ENCODE peak calls at places on chromosomes 12 and 14, in five cellular contexts. F is IMR-90, J is lower leg skin, D is transverse colon, T is suprapubic skin. X is an unnamed sample.

GRCh38 chr14:56119221-56119967 is 1.2 kb downstream of the PELI2 start:
- DNase-seq in F (peak), J (no peak), D (peak), T (no peak), X (peak)

GRCh38 chr12:119410396-119410795 is 75.9 kb downstream of the CCDC60 start:
- DNase-seq in F (no peak), J (peak), D (no peak), T (no peak), X (no peak)

GRCh38 chr14:69214376-69214775 is 23.1 kb downstream of the EXD2 start:
- DNase-seq in F (peak), J (no peak), D (no peak), T (no peak), X (no peak)

GRCh38 chr12:93163260-93164036 is 214.3 kb upstream of the NUDT4 start:
- DNase-seq in F (peak), J (no peak), D (no peak), T (no peak), X (no peak)

GRCh38 chr14:74612346-74613021 is 447 bp upstream of the LTBP2 start:
- DNase-seq in F (peak), J (peak), D (peak), T (peak), X (peak)

GRCh38 chr12:69431604-69432222 is 38.5 kb upstream of the FRS2 start:
- DNase-seq in F (no peak), J (no peak), D (no peak), T (no peak), X (no peak)

GRCh38 chr12:96044017-96044985 is 8.9 kb upstream of the LTA4H start:
- DNase-seq in F (peak), J (no peak), D (no peak), T (no peak), X (peak)

GRCh38 chr12:116517431-116518045 is 41.6 kb upstream of the MAP1LC3B2 start:
- DNase-seq in F (no peak), J (no peak), D (no peak), T (no peak), X (no peak)

GRCh38 chr12:25100738-25101445 is 94.1 kb downstream of the DNAI7 start:
- DNase-seq in F (no peak), J (no peak), D (no peak), T (no peak), X (no peak)

GRCh38 chr14:105503918-105504692 is 13.1 kb downstream of the TEDC1 start:
- DNase-seq in F (no peak), J (no peak), D (no peak), T (no peak), X (no peak)

DNA sequence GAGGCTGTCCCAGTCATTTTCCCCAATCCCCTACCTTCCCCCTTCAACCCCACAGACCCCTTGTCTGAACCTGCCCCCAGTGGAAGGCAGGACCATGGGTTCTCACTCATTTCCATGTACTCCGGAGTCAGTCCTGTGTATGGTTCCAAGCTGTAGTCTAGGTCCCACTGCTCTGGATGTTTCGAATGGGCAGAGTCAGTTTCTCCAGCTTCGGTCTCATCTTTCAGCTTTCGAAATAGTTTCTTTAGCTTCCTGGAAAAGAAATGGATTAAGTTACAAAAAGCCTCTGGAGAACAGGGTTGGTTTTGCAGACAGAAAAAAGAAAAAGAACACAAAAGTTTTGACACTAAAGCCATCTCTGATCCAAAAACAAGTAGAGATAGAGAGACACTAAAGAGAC is 167.5 kb downstream of the NTF3 start:
- DNase-seq in F (no peak), J (no peak), D (no peak), T (no peak), X (no peak)
- H3K4me3 ChIP-seq in F (no peak), J (no peak), D (no peak), T (no peak), X (no peak)

GRCh38 chr14:20989787-20990600 is at the start of gene METTL17:
- DNase-seq in F (peak), J (peak), D (peak), T (peak), X (peak)
- TF ChIP-seq POLR2A in F (peak), J (no peak), D (peak), T (peak), X (no peak)

DNA sequence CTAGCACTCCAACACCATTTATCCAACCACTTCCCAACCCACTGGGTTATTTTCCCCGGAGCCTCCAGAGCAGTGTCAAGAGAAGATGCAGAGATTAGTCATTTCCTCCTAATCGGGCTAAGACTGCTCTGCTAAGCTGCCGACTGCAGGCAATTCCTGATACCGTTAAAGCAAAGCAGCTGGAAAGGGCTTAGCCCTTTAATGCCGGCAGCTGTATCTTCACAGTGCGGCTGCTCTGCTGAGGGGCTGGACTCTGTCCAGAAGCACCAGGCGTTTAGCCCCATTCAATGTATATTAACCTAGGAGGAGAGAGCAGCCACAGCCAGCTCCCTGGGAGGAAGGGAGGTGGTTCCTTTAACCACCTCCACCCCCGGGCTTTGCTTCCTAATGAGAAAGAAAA is 11.1 kb downstream of the AQP6 start:
- DNase-seq in F (peak), J (peak), D (no peak), T (no peak), X (no peak)
- TF ChIP-seq CTCF in F (peak), J (no peak), D (no peak), T (no peak), X (no peak)

GRCh38 chr12:53750812-53751335 is 905 bp downstream of the CISTR start:
- DNase-seq in F (peak), J (no peak), D (peak), T (no peak), X (no peak)

GRCh38 chr12:53752651-53753050 is 872 bp upstream of the CISTR start:
- DNase-seq in F (no peak), J (no peak), D (no peak), T (no peak), X (no peak)

GRCh38 chr12:53752192-53752601 is 418 bp upstream of the CISTR start:
- DNase-seq in F (no peak), J (no peak), D (no peak), T (no peak), X (no peak)

GRCh38 chr12:53749986-53750811 is 1.6 kb downstream of the CISTR start:
- DNase-seq in F (no peak), J (no peak), D (no peak), T (no peak), X (no peak)

DNA sequence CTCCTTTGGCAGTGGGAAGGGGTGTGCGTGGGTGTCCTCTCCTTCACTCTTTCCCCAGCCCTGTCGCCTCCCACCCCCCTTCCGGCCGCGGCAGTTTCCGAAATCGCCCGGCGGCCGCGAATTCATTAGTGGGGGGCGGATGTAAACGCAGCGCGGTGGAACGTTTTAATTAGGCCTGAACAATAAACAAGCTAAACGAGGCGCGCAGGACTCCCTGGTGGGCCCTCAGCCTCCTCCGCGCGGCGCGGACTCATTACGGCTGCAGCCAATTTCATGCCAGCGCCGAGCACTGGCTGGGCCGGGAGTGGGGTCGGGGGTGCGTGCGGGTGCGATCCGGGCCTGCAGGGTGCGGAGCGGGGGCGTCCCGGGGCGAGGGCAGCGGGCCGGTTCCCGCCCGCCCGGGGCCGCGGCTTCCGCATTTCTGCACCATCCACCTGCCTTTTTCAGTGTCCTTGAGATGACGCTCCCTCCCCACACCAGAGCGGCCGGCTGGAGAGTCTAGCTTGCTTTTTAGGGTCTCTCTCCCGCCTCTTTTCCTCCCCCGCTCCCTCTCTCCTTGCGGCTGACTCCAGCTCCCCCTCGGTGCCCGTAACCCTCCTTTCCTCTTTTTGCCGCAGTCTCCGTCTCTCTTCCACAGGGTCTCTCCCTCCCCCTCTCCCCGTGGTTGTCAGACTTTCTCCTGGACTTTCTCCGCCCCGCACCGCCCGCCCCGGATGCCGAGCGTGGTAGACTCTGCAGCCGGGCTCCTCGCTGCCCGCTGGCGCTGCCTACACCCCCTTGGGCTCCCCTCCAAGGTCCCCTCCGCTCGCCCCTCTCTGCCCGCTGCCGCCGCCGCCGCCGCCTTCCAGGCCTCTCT is at the start of gene CISTR:
- DNase-seq in F (no peak), J (no peak), D (peak), T (no peak), X (no peak)
- H3K4me3 ChIP-seq in F (peak), J (peak), D (peak), T (peak), X (peak)

DNA sequence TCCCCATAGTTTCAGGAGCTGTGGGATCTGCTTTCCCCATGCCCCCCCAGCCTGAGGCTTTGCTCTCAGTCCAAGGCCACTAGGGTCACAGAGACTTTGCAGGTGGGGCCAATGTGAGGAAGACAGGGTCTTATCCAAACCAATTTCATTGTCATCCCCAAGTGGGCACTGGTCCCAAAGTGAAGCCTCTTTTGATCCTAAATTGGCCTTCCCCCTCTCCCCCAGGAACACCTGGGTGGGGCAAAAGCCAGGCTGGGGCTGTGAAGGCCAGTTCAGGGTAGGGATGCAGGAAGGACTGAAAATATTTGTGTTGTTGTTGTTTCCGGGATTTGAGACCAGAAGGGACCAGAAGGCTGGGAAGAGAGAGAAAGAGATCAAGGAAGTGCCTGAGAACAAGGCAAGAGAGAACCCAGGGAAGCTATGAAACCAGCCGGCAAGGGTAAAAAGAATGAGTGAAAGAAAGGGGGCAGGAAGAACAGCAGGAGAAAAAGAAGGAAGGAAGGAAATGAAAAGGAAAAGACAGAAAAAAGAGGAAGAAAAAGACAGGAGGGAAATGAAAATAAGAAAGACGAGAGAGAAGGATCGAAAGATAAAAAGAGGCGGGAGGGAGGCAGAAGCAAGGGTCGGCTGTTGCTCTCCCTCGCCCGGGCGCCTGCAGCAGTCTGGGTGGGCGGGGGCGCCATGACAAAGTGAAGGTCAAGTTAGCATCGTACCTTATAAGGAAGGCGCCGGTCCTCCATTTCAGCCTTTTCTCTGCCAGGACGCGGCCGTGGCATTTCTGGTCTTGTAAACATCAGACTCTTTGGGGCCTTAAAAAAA is 7.5 kb upstream of the HOXC11 start:
- DNase-seq in F (no peak), J (no peak), D (no peak), T (no peak), X (no peak)
- TF ChIP-seq POLR2A in F (no peak), J (no peak), D (no peak), T (no peak), X (no peak)

GRCh38 chr12:114935658-114936057 is 251.7 kb upstream of the TBX3 start:
- DNase-seq in F (no peak), J (no peak), D (no peak), T (no peak), X (no peak)
- TF ChIP-seq CTCF in F (no peak), J (no peak), D (peak), T (no peak), X (peak)

GRCh38 chr12:129997239-129997638 is 93.4 kb upstream of the TMEM132D start:
- DNase-seq in F (no peak), J (no peak), D (no peak), T (no peak), X (no peak)
- H3K4me3 ChIP-seq in F (no peak), J (no peak), D (no peak), T (no peak), X (no peak)